ENCODE peak calls at places on chromosomes 1 and 21, in ten cellular contexts. U is small intestine; Z is testis; H is body of pancreas; X is CD8-positive, alpha-beta T cell; C is tibial artery; O is HCT116; P is right cardiac atrium; N is NT2/D1; K is left ventricle myocardium inferior. T is an unnamed sample. For H3K9me3, H3K4me1 and H3K27me3, the result is how much of the 10 kb centered on the place peaks cover.

GRCh38 chr1:22101199-22101598 is 41.7 kb downstream of the WNT4 start:
- DNase-seq in P (no peak), C (no peak), X (no peak), H (no peak), U (no peak), K (no peak), Z (no peak), N (no peak), O (no peak), T (no peak)

GRCh38 chr21:25708467-25709065 is 26.1 kb downstream of the ATP5PF start:
- DNase-seq in C (no peak), P (no peak), O (peak), N (no peak), U (peak), H (peak), K (no peak), Z (peak), X (peak), T (peak)

GRCh38 chr1:212301570-212301969 is 16.4 kb downstream of the PPP2R5A start:
- DNase-seq in O (no peak), P (no peak), Z (no peak), U (no peak), N (no peak), C (no peak), H (no peak), X (no peak), K (no peak), T (no peak)

GRCh38 chr1:225454733-225455132 is 26.9 kb upstream of the LBR start:
- DNase-seq in C (peak), N (no peak), X (peak), H (peak), O (peak), Z (no peak), U (peak), K (no peak), P (no peak), T (no peak)

GRCh38 chr1:204503122-204503912 is 8.7 kb upstream of the PIK3C2B start:
- DNase-seq in U (peak), P (no peak), O (peak), H (no peak), Z (no peak), N (peak), X (no peak), C (no peak), K (no peak), T (peak)

GRCh38 chr1:28668956-28669719 is 554 bp downstream of the GMEB1 start:
- DNase-seq in C (peak), P (peak), O (peak), K (peak), X (peak), U (peak), N (no peak), Z (peak), H (peak), T (peak)

GRCh38 chr21:16195476-16195875 is 465.7 kb downstream of the USP25 start:
- DNase-seq in C (no peak), Z (no peak), K (no peak), H (no peak), X (no peak), N (no peak), O (no peak), U (no peak), P (no peak), T (no peak)

GRCh38 chr1:72280714-72281113 is 1.6 kb downstream of the NEGR1 start:
- DNase-seq in C (no peak), P (no peak), U (no peak), H (no peak), K (no peak), X (no peak), O (no peak), Z (no peak), N (no peak), T (no peak)

GRCh38 chr1:14440166-14440565 is 158.3 kb upstream of the KAZN start:
- DNase-seq in P (no peak), K (no peak), Z (no peak), X (no peak), O (no peak), C (no peak), U (no peak), H (no peak), N (no peak), T (no peak)

GRCh38 chr1:234918216-234918841 is 210.3 kb downstream of the TOMM20 start:
- DNase-seq in Z (no peak), U (no peak), O (no peak), C (peak), K (peak), N (no peak), P (peak), H (peak), X (no peak), T (peak)

GRCh38 chr1:158117854-158118691 is 62.6 kb upstream of the CD1D start:
- DNase-seq in N (peak), K (no peak), Z (peak), P (no peak), C (no peak), U (peak), X (peak), H (peak), O (peak), T (peak)

GRCh38 chr1:31354266-31354665 is 18.6 kb downstream of the FABP3 start:
- DNase-seq in K (no peak), O (no peak), H (no peak), N (no peak), Z (no peak), P (no peak), C (no peak), X (no peak), U (no peak), T (no peak)

GRCh38 chr1:5485436-5485835 is 506.8 kb downstream of the NPHP4 start:
- DNase-seq in C (no peak), K (no peak), O (no peak), Z (no peak), N (no peak), X (no peak), P (no peak), U (no peak), H (no peak), T (no peak)
- H3K9me3 ChIP-seq in C (under half), K (under half), O (under half), Z (under half), N (under half), X (under half), P (under half), U (under half), H (under half), T (under half)

DNA sequence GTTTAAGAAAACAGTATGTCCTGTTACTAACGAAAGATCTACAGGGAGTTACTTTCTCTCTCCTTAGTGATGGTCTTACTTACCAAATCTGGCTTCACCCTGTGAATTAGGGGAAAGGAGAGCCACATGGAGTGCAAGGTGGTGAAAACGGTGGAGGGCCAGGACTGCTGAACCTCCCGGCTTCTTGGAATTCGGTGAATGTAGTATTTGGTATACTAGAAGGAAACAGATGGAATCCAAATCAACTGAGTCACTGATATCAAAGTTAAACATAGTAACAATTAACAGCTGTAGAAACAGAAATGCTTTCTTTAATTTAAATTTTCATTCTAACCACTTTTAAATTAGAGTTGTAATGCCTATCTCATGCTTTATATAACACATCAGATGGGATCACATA is 45.7 kb downstream of the ALG14 start:
- DNase-seq in O (no peak), P (no peak), H (no peak), X (no peak), Z (no peak), N (no peak), C (no peak), U (no peak), K (no peak), T (no peak)
- H3K4me1 ChIP-seq in O (under half), P (under half), H (under half), X (under half), Z (under half), N (under half), C (under half), U (under half), K (under half), T (under half)

DNA sequence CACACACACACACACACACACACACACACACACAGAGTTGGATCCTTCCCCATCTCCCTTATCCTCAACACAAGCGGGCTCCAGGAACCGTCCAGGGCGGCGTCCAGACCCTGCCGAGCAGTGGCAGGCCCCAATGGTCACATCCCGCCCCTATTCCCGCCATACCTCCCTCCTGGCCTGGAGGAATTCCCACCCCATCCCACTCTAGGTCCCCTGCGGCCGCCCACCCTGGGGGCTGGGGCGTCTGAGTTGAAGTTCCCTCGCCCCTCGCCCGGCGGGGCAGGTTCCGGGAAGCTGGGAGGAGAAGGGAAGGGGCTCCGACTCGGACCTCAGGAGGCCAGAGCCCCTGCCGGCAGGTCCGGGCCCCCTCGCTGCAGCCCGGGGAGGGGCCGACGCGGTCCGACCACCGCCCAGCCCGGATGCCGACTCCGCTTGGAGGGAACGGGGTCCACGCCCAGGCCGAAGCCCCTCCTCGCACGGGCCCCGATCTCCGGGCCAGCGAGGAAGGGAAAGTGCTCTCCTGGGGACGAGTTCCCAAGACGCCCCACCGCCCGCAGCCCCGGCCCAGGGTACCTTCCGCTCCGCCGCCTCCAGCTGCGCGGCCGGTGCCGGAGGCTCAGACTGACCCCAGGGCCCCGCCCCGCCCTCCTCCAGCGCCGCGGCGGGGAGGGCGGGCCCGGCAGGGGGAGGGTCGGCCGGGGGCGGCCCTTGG is at the start of gene RHOC:
- DNase-seq in K (peak), N (no peak), C (peak), O (no peak), U (peak), X (peak), H (peak), Z (peak), P (peak), T (peak)
- H3K27me3 ChIP-seq in K (under half), N (under half), C (under half), O (under half), U (under half), X (under half), H (under half), Z (under half), P (under half), T (under half)

GRCh38 chr1:79604490-79605198 is 598.1 kb upstream of the ADGRL4 start:
- DNase-seq in X (no peak), N (no peak), C (no peak), O (no peak), Z (no peak), H (no peak), U (no peak), K (no peak), P (no peak), T (no peak)

GRCh38 chr1:79599257-79599656 is 592.7 kb upstream of the ADGRL4 start:
- DNase-seq in X (no peak), Z (no peak), H (no peak), P (no peak), O (no peak), U (no peak), K (no peak), C (no peak), N (no peak), T (no peak)

GRCh38 chr1:79603862-79604261 is 597.3 kb upstream of the ADGRL4 start:
- DNase-seq in C (no peak), H (no peak), U (no peak), P (no peak), K (no peak), X (no peak), Z (no peak), O (no peak), N (no peak), T (no peak)
- H3K9me3 ChIP-seq in C (under half), H (under half), U (under half), P (under half), K (under half), X (under half), Z (under half), O (under half), N (under half), T (under half)

GRCh38 chr1:10516925-10517676 is 42.4 kb downstream of the PEX14 start:
- DNase-seq in P (no peak), U (no peak), N (no peak), Z (no peak), O (no peak), C (no peak), X (no peak), H (no peak), K (no peak), T (no peak)

GRCh38 chr1:10514490-10515235 is 39.9 kb downstream of the PEX14 start:
- DNase-seq in X (no peak), P (no peak), U (peak), H (no peak), C (no peak), K (no peak), N (no peak), O (peak), Z (no peak), T (no peak)

GRCh38 chr1:10517677-10517982 is 42.9 kb downstream of the PEX14 start:
- DNase-seq in N (no peak), X (no peak), C (no peak), H (no peak), K (no peak), Z (no peak), P (no peak), U (no peak), O (no peak), T (no peak)

GRCh38 chr1:10515627-10516026 is 40.9 kb downstream of the PEX14 start:
- DNase-seq in K (no peak), H (no peak), Z (no peak), C (no peak), O (no peak), U (no peak), X (no peak), N (no peak), P (no peak), T (no peak)

DNA sequence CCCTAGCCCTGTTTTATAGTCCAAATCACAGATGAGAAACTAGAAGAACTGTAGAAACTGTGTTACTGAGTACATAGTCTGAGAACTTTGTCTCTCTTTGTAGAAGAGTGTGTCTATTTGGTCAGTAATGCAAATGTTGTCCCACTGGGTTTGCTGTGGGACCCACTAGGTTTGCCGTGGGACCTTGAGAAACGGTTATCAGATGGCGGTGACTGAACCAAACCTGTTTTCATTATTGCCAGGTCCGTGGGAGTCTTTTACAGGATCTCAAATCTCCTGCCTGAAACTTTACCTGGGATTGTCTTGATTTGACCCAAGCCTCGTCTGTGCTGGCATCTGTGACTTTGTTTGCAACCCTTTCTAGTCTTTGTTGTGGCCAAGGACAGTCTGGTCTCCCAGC is 41.5 kb downstream of the PEX14 start:
- DNase-seq in O (no peak), C (no peak), X (no peak), U (no peak), Z (no peak), K (no peak), N (no peak), P (no peak), H (no peak), T (no peak)
- H3K4me1 ChIP-seq in O (under half), C (under half), X (half or more), U (under half), Z (under half), K (half or more), N (under half), P (under half), H (under half), T (under half)

GRCh38 chr1:211135342-211135950 is 1.5 kb upstream of the KCNH1 start:
- DNase-seq in K (no peak), H (no peak), U (peak), Z (no peak), C (no peak), N (peak), X (no peak), O (peak), P (no peak), T (peak)
- H3K27me3 ChIP-seq in K (half or more), H (under half), U (under half), Z (under half), C (under half), N (under half), X (under half), O (half or more), P (under half), T (under half)

DNA sequence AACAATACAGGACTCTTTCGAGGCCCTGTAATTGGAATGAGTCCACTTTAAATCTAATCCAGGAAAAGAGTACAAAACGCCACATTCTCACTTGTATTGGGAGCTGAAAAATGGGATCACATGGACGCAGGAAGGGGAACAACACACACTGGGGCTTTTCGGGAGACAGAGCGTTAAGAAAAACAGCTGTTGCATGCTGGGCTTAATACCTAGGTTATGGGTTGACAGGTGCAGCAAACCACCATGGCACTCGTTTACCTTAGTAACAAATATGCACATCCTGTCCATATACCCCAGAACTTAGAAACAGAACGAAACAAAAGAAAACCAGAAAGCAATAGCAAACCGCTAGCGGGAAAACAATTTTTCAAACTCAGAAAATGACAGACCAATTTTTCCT is 1532.7 kb upstream of the TPTE start:
- DNase-seq in K (no peak), U (no peak), P (no peak), N (no peak), H (no peak), X (no peak), Z (no peak), O (no peak), C (no peak), T (no peak)
- H3K9me3 ChIP-seq in K (under half), U (under half), P (under half), N (under half), H (under half), X (under half), Z (under half), O (under half), C (under half), T (under half)

DNA sequence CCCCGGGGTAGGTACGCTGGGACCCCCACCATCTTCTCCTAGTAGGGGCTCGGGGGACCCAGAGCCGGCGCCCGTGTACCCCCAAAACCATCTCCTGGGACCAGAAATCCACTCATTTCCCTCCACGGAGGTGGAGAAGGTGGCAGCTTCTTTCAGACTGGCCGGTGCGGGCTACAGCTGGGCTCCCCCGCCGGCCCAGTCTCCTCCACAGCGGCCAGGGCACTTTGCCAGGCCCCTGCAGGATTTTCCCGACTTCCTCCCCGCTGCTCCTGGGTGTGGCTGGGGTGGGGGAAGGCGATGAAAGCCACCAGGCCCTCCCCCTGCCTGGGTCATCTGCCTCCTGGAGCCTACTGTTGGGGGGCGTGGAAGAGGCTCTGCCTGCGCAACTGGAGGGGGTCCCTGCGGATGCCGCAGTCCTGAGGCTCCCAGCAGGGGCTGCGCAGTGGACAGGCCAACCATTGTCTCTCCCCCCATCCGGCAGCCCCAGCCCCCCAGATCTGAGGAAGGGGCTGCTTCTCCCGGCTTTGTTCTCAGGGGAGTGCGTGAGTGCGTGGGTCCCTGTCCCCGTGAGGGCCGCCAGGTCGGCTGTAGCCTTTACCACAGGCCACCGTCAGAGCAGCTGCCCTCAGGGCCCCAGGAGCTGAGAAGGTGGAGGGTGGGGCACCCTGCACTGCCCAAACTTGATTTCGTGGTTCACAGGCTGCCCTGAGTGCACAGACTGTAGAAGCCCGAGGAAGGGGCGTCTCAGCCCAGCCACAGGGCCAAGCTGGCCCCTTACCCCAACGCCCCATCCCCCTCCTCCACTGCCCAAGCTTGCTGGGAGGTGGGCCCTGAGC is 1.3 kb downstream of the AGRN start:
- DNase-seq in K (peak), C (no peak), P (peak), H (peak), Z (peak), U (peak), N (no peak), O (no peak), X (no peak), T (peak)
- H3K4me1 ChIP-seq in K (half or more), C (half or more), P (under half), H (half or more), Z (under half), U (under half), N (under half), O (half or more), X (under half), T (under half)

T was measured in HAP-1.